ENCODE peak calls at places on chromosomes 12 and 14, in six cellular contexts. S, D, I, H, U and V are unnamed samples.

GRCh38 chr12:124938066-124938465 is 23.6 kb upstream of the UBC start:
- DNase-seq in H (no peak), I (no peak), S (no peak), D (no peak), U (no peak), V (peak)

GRCh38 chr12:6538420-6539275 is 4.3 kb downstream of the GAPDH start:
- DNase-seq in D (peak), H (no peak), S (no peak), I (no peak), U (no peak), V (no peak)

GRCh38 chr12:54030442-54030801 is 2.2 kb downstream of the HOXC6 start:
- DNase-seq in D (no peak), H (no peak), I (no peak), U (no peak), S (no peak), V (no peak)

GRCh38 chr14:103185051-103186027 is 62.1 kb downstream of the TNFAIP2 start:
- DNase-seq in U (no peak), S (peak), I (no peak), H (peak), D (peak), V (peak)

GRCh38 chr12:66113471-66113870 is 17.1 kb downstream of the LLPH start:
- DNase-seq in U (no peak), S (no peak), I (no peak), D (no peak), H (no peak), V (no peak)

GRCh38 chr14:104640681-104641080 is 36.1 kb upstream of the TMEM179 start:
- DNase-seq in U (no peak), D (peak), S (no peak), I (no peak), H (no peak), V (no peak)

GRCh38 chr12:65278576-65279386 is at the start of gene MSRB3:
- DNase-seq in S (peak), H (no peak), U (no peak), D (peak), I (peak), V (no peak)

GRCh38 chr14:61698216-61698980 is 3.1 kb downstream of the HIF1A start:
- DNase-seq in U (no peak), H (no peak), I (no peak), D (no peak), S (no peak), V (no peak)

GRCh38 chr12:96266238-96266637 is 72.1 kb downstream of the ELK3 start:
- DNase-seq in D (no peak), U (no peak), S (no peak), H (no peak), I (no peak), V (no peak)

GRCh38 chr14:106395460-106396050 is 869.2 kb downstream of the TMEM121 start:
- DNase-seq in D (no peak), H (no peak), I (no peak), S (no peak), U (peak), V (peak)

GRCh38 chr12:120262852-120263724 is 2.4 kb downstream of the PXN start:
- DNase-seq in S (peak), D (no peak), H (no peak), I (no peak), U (no peak), V (no peak)

GRCh38 chr12:89325495-89325894 is 26.8 kb downstream of the DUSP6 start:
- DNase-seq in U (no peak), D (no peak), I (no peak), S (no peak), H (no peak), V (no peak)

GRCh38 chr12:12491634-12492033 is 71.0 kb downstream of the DUSP16 start:
- DNase-seq in S (no peak), U (no peak), I (no peak), D (no peak), H (no peak), V (no peak)

GRCh38 chr14:72439707-72440106 is 454.2 kb downstream of the DPF3 start:
- DNase-seq in I (no peak), D (no peak), S (no peak), U (no peak), H (no peak), V (no peak)

GRCh38 chr14:71261206-71261605 is 353.9 kb downstream of the PCNX1 start:
- DNase-seq in S (no peak), U (no peak), D (no peak), H (no peak), I (no peak), V (no peak)

GRCh38 chr12:95998611-95999300 is 2.6 kb upstream of the HAL start:
- DNase-seq in H (peak), U (peak), D (peak), S (no peak), I (peak), V (peak)

GRCh38 chr12:121787063-121787774 is 6.3 kb downstream of the RHOF start:
- DNase-seq in I (peak), D (no peak), U (peak), S (no peak), H (no peak), V (peak)

GRCh38 chr14:101929946-101930345 is 34.4 kb upstream of the DYNC1H1 start:
- DNase-seq in S (peak), U (no peak), H (no peak), D (no peak), I (no peak), V (no peak)

GRCh38 chr12:43143278-43143677 is 408.7 kb downstream of the ADAMTS20 start:
- DNase-seq in S (no peak), D (no peak), U (no peak), H (no peak), I (no peak), V (no peak)

GRCh38 chr14:54169254-54169924 is 212.8 kb upstream of the BMP4 start:
- DNase-seq in D (no peak), H (no peak), U (no peak), I (no peak), S (no peak), V (no peak)

GRCh38 chr12:118704517-118704916 is 276.8 kb upstream of the SRRM4 start:
- DNase-seq in S (no peak), I (no peak), U (no peak), D (peak), H (no peak), V (no peak)

GRCh38 chr14:93234798-93235197 is 27.7 kb downstream of the UBR7 start:
- DNase-seq in I (no peak), D (no peak), S (no peak), H (no peak), U (no peak), V (no peak)

GRCh38 chr12:19095869-19096480 is 33.6 kb upstream of the PLEKHA5 start:
- DNase-seq in D (no peak), S (no peak), U (no peak), H (no peak), I (no peak), V (no peak)

GRCh38 chr12:43869184-43869583 is 33.3 kb downstream of the TMEM117 start:
- DNase-seq in I (no peak), U (no peak), H (no peak), D (no peak), S (no peak), V (no peak)

GRCh38 chr12:117494833-117495714 is 133.6 kb upstream of the NOS1 start:
- DNase-seq in S (no peak), H (peak), I (peak), D (no peak), U (no peak), V (no peak)

GRCh38 chr12:106267535-106267934 is 19.7 kb upstream of the CKAP4 start:
- DNase-seq in U (peak), I (no peak), H (no peak), D (no peak), S (no peak), V (no peak)

GRCh38 chr12:48933664-48934311 is 8.5 kb upstream of the FKBP11 start:
- DNase-seq in I (no peak), D (no peak), S (no peak), H (no peak), U (peak), V (no peak)

GRCh38 chr12:7748774-7749296 is 1.7 kb upstream of the CLEC4C start:
- DNase-seq in D (no peak), I (no peak), H (no peak), U (no peak), S (no peak), V (no peak)

GRCh38 chr12:89162704-89163261 is 189.5 kb downstream of the DUSP6 start:
- DNase-seq in D (no peak), U (no peak), H (no peak), S (peak), I (peak), V (peak)

GRCh38 chr12:82359115-82359478 is 768 bp downstream of the METTL25 start:
- DNase-seq in H (no peak), U (no peak), D (peak), S (no peak), I (no peak), V (no peak)

GRCh38 chr14:51004801-51005526 is 60.7 kb upstream of the PYGL start:
- DNase-seq in U (no peak), S (no peak), H (no peak), D (no peak), I (no peak), V (no peak)

GRCh38 chr12:122022393-122023338 is 982 bp downstream of the BCL7A start:
- DNase-seq in D (peak), H (no peak), S (peak), U (peak), I (no peak), V (peak)

GRCh38 chr12:12008232-12008850 is 62.4 kb upstream of the BCL2L14 start:
- DNase-seq in S (no peak), H (no peak), I (peak), U (peak), D (peak), V (no peak)

GRCh38 chr12:27316947-27317346 is 15.7 kb upstream of the BMAL2 start:
- DNase-seq in S (no peak), U (no peak), D (no peak), I (no peak), H (no peak), V (no peak)

GRCh38 chr14:67557118-67557517 is 24.0 kb downstream of the PLEKHH1 start:
- DNase-seq in D (no peak), H (no peak), U (no peak), I (no peak), S (no peak), V (no peak)

GRCh38 chr14:20848316-20848954 is 42.8 kb upstream of the RNASE3 start:
- DNase-seq in S (no peak), H (no peak), U (no peak), I (no peak), D (no peak), V (no peak)